ENCODE peak calls at places on chromosomes 1 and 21, in five cellular contexts. E, S, A, Q and P are unnamed samples.

GRCh38 chr1:230681599-230681998 is 32.3 kb downstream of the AGT start:
- DNase-seq in E (peak; percentile 12), S (no peak), A (peak; percentile 8), Q (peak; percentile 86), P (peak; percentile 7)

GRCh38 chr1:18632711-18633427 is 2.2 kb downstream of the PAX7 start:
- DNase-seq in E (peak; percentile 42), S (no peak), A (no peak), Q (no peak), P (no peak)

GRCh38 chr1:63821650-63822049 is 47.8 kb downstream of the ROR1 start:
- DNase-seq in E (no peak), S (no peak), A (no peak), Q (peak; percentile 55), P (no peak)

GRCh38 chr1:92076363-92076762 is 1.2 kb upstream of the SETSIP start:
- DNase-seq in E (no peak), S (no peak), A (no peak), Q (no peak), P (no peak)

GRCh38 chr1:19651141-19651737 is 7.1 kb downstream of the NBL1 start:
- DNase-seq in E (peak; percentile 73), S (peak; percentile 44), A (no peak), Q (peak; percentile 43), P (peak; percentile 68)

GRCh38 chr1:50750021-50750619 is 209.9 kb downstream of the FAF1 start:
- DNase-seq in E (no peak), S (no peak), A (no peak), Q (peak; percentile 45), P (peak; percentile 9)

GRCh38 chr1:36014722-36015220 is 69.1 kb upstream of the TEKT2 start:
- DNase-seq in E (no peak), S (no peak), A (no peak), Q (no peak), P (no peak)

GRCh38 chr1:36743286-36744005 is 260.7 kb upstream of the CSF3R start:
- DNase-seq in E (no peak), S (no peak), A (no peak), Q (no peak), P (no peak)

GRCh38 chr1:236282159-236282716 is 480 bp upstream of the ERO1B start:
- DNase-seq in E (peak; percentile 71), S (no peak), A (no peak), Q (no peak), P (peak; percentile 69)

GRCh38 chr1:17185485-17185860 is 19.5 kb upstream of the PADI1 start:
- DNase-seq in E (no peak), S (no peak), A (no peak), Q (no peak), P (no peak)

GRCh38 chr1:53112271-53112774 is 30.1 kb downstream of the SLC1A7 start:
- DNase-seq in E (no peak), S (no peak), A (no peak), Q (peak; percentile 33), P (no peak)

GRCh38 chr21:32252136-32252535 is 26.7 kb downstream of the MIS18A start:
- DNase-seq in E (no peak), S (no peak), A (no peak), Q (no peak), P (no peak)

GRCh38 chr1:87794788-87795614 is 466.3 kb downstream of the LMO4 start:
- DNase-seq in E (no peak), S (no peak), A (no peak), Q (peak; percentile 69), P (no peak)

GRCh38 chr1:165350861-165351260 is 5.7 kb downstream of the LMX1A start:
- DNase-seq in E (no peak), S (no peak), A (no peak), Q (no peak), P (no peak)

GRCh38 chr1:109980324-109981127 is 4.0 kb upstream of the AHCYL1 start:
- DNase-seq in E (peak; percentile 47), S (no peak), A (no peak), Q (no peak), P (peak; percentile 40)

GRCh38 chr1:205062319-205062718 is 19.3 kb downstream of the CNTN2 start:
- DNase-seq in E (no peak), S (no peak), A (no peak), Q (no peak), P (no peak)

GRCh38 chr1:10686404-10687040 is 109.9 kb downstream of the CASZ1 start:
- DNase-seq in E (no peak), S (no peak), A (no peak), Q (no peak), P (no peak)